ENCODE peak calls at places on chromosome 13, in eight cellular contexts. O is NCI-H524, E is left ventricle myocardium superior, S is body of pancreas, L is AG10803, B is endodermal cell, Q is NCI-H2081, U is IMR-90. V is an unnamed sample.

GRCh38 chr13:113359556-113359955 is 4.4 kb downstream of the GRTP1 start:
- DNase-seq in O (no peak), E (no peak), S (no peak), L (no peak), B (peak; percentile 24), Q (no peak), U (no peak), V (no peak)

GRCh38 chr13:47594833-47595232 is 406.2 kb downstream of the SUCLA2 start:
- DNase-seq in O (peak; percentile 5), E (no peak), S (no peak), L (no peak), B (peak; percentile 83), Q (peak; percentile 0), U (peak; percentile 1), V (no peak)

GRCh38 chr13:53004605-53005004 is 24.0 kb upstream of the OLFM4 start:
- DNase-seq in O (peak; percentile 13), E (no peak), S (no peak), L (no peak), B (no peak), Q (no peak), U (no peak), V (no peak)

GRCh38 chr13:43580280-43580679 is 206.5 kb downstream of the ENOX1 start:
- DNase-seq in O (no peak), E (no peak), S (no peak), L (no peak), B (no peak), Q (no peak), U (no peak), V (no peak)

GRCh38 chr13:46295531-46296464 is 84.1 kb downstream of the LRRC63 start:
- DNase-seq in O (no peak), E (peak; percentile 27), S (peak; percentile 18), L (peak; percentile 99), B (no peak), Q (no peak), U (peak; percentile 83), V (no peak)

GRCh38 chr13:31803327-31803726 is 64.0 kb downstream of the RXFP2 start:
- DNase-seq in O (no peak), E (no peak), S (no peak), L (no peak), B (no peak), Q (no peak), U (no peak), V (no peak)

GRCh38 chr13:50650936-50651638 is 192.4 kb downstream of the DLEU7 start:
- DNase-seq in O (no peak), E (no peak), S (no peak), L (peak; percentile 8), B (no peak), Q (peak; percentile 33), U (peak; percentile 46), V (no peak)

GRCh38 chr13:32737111-32737571 is 150.9 kb downstream of the PDS5B start:
- DNase-seq in O (no peak), E (no peak), S (no peak), L (peak; percentile 16), B (no peak), Q (no peak), U (no peak), V (no peak)

GRCh38 chr13:113845055-113845454 is 18.8 kb downstream of the GAS6 start:
- DNase-seq in O (no peak), E (no peak), S (no peak), L (no peak), B (peak; percentile 40), Q (no peak), U (no peak), V (no peak)

GRCh38 chr13:76812971-76813691 is 73.1 kb downstream of the KCTD12 start:
- DNase-seq in O (peak; percentile 47), E (peak; percentile 68), S (no peak), L (peak; percentile 83), B (no peak), Q (no peak), U (no peak), V (no peak)

GRCh38 chr13:98984118-98984517 is 6.3 kb upstream of the DOCK9 start:
- DNase-seq in O (no peak), E (no peak), S (no peak), L (no peak), B (no peak), Q (peak; percentile 57), U (no peak), V (no peak)

GRCh38 chr13:87536499-87536898 is 134.7 kb upstream of the SLITRK5 start:
- DNase-seq in O (no peak), E (no peak), S (no peak), L (no peak), B (no peak), Q (no peak), U (no peak), V (no peak)

GRCh38 chr13:101523732-101524131 is 71.3 kb downstream of the ITGBL1 start:
- DNase-seq in O (no peak), E (no peak), S (no peak), L (peak; percentile 78), B (no peak), Q (peak; percentile 6), U (peak; percentile 84), V (no peak)

GRCh38 chr13:102930566-102930965 is 84.7 kb downstream of the ERCC5 start:
- DNase-seq in O (no peak), E (no peak), S (no peak), L (no peak), B (no peak), Q (no peak), U (no peak), V (no peak)

GRCh38 chr13:111179908-111180756 is 65.0 kb downstream of the ARHGEF7 start:
- DNase-seq in O (no peak), E (no peak), S (no peak), L (no peak), B (no peak), Q (no peak), U (no peak), V (no peak)

GRCh38 chr13:71618154-71618553 is 248.8 kb downstream of the DACH1 start:
- DNase-seq in O (no peak), E (no peak), S (no peak), L (no peak), B (no peak), Q (no peak), U (peak; percentile 53), V (no peak)

GRCh38 chr13:91540157-91540736 is 141.8 kb downstream of the GPC5 start:
- DNase-seq in O (no peak), E (no peak), S (no peak), L (no peak), B (no peak), Q (no peak), U (no peak), V (no peak)

GRCh38 chr13:42478531-42479156 is 95.3 kb upstream of the TNFSF11 start:
- DNase-seq in O (no peak), E (no peak), S (no peak), L (no peak), B (peak; percentile 55), Q (peak; percentile 5), U (peak; percentile 7), V (no peak)

GRCh38 chr13:110536006-110536693 is 25.4 kb downstream of the RAB20 start:
- DNase-seq in O (no peak), E (no peak), S (no peak), L (no peak), B (no peak), Q (no peak), U (no peak), V (no peak)

GRCh38 chr13:42266464-42266863 is 5.5 kb upstream of the AKAP11 start:
- DNase-seq in O (no peak), E (no peak), S (no peak), L (peak; percentile 58), B (no peak), Q (no peak), U (peak; percentile 79), V (no peak)

GRCh38 chr13:99916366-99917103 is 55.0 kb downstream of the ZIC5 start:
- DNase-seq in O (peak; percentile 43), E (no peak), S (peak; percentile 34), L (peak; percentile 75), B (peak; percentile 67), Q (peak; percentile 88), U (peak; percentile 71), V (no peak)

GRCh38 chr13:107138468-107138867 is 570.5 kb upstream of the ARGLU1 start:
- DNase-seq in O (peak; percentile 27), E (no peak), S (no peak), L (no peak), B (peak; percentile 49), Q (no peak), U (no peak), V (no peak)

GRCh38 chr13:36709136-36709895 is 35.5 kb downstream of the SERTM1 start:
- DNase-seq in O (no peak), E (no peak), S (no peak), L (no peak), B (no peak), Q (no peak), U (no peak), V (no peak)

GRCh38 chr13:51370116-51370515 is 30.6 kb downstream of the SERPINE3 start:
- DNase-seq in O (no peak), E (no peak), S (no peak), L (peak; percentile 59), B (no peak), Q (no peak), U (peak; percentile 41), V (no peak)

GRCh38 chr13:24406524-24406923 is 97.1 kb downstream of the C1QTNF9 start:
- DNase-seq in O (no peak), E (no peak), S (no peak), L (no peak), B (no peak), Q (no peak), U (no peak), V (no peak)

GRCh38 chr13:60463787-60464186 is 66.8 kb downstream of the TDRD3 start:
- DNase-seq in O (no peak), E (no peak), S (no peak), L (no peak), B (no peak), Q (no peak), U (no peak), V (no peak)

GRCh38 chr13:84439108-84439507 is 556.8 kb upstream of the SLITRK1 start:
- DNase-seq in O (no peak), E (no peak), S (no peak), L (peak; percentile 58), B (no peak), Q (no peak), U (peak; percentile 58), V (no peak)

GRCh38 chr13:39369161-39369890 is 233.7 kb downstream of the LHFPL6 start:
- DNase-seq in O (no peak), E (no peak), S (no peak), L (no peak), B (no peak), Q (no peak), U (no peak), V (no peak)

GRCh38 chr13:111303559-111303958 is 16.9 kb upstream of the TEX29 start:
- DNase-seq in O (no peak), E (no peak), S (no peak), L (no peak), B (peak; percentile 35), Q (no peak), U (no peak), V (no peak)

GRCh38 chr13:44575741-44576395 is at the start of gene TSC22D1:
- DNase-seq in O (peak; percentile 5), E (peak; percentile 65), S (peak; percentile 54), L (peak; percentile 53), B (peak; percentile 81), Q (peak; percentile 36), U (peak; percentile 56), V (peak; percentile 52)

V was measured in NCI-H2227 treated with DMSO at 0.1 percent for 48 hours.